ENCODE peak calls at places on chromosomes 1 and 21, in seven cellular contexts. W, S, Z, V, O, I and P are unnamed samples.

GRCh38 chr1:246043556-246043955 is 463.5 kb downstream of the SMYD3 start:
- DNase-seq in V (no peak), O (no peak), W (no peak), I (no peak), S (peak), Z (no peak), P (no peak)

GRCh38 chr1:34753163-34753562 is 1.7 kb upstream of the GJB5 start:
- DNase-seq in V (no peak), Z (no peak), I (no peak), S (no peak), W (no peak), O (no peak), P (no peak)

GRCh38 chr1:165635329-165635728 is 4.3 kb downstream of the MGST3 start:
- DNase-seq in I (no peak), O (no peak), S (peak), W (no peak), Z (no peak), V (no peak), P (no peak)

GRCh38 chr21:28962465-28962864 is 30.2 kb downstream of the LTN1 start:
- DNase-seq in V (no peak), O (no peak), Z (no peak), S (no peak), I (no peak), W (no peak), P (no peak)

GRCh38 chr1:222443566-222443965 is 104.3 kb downstream of the HHIPL2 start:
- DNase-seq in I (no peak), S (no peak), V (no peak), W (no peak), Z (no peak), O (no peak), P (no peak)

GRCh38 chr1:25503551-25504426 is 39.6 kb upstream of the LDLRAP1 start:
- DNase-seq in O (no peak), W (no peak), Z (peak), I (peak), S (no peak), V (peak), P (no peak)

GRCh38 chr1:78667939-78668338 is 18.3 kb downstream of the IFI44 start:
- DNase-seq in I (no peak), S (no peak), Z (no peak), W (no peak), O (no peak), V (no peak), P (no peak)

GRCh38 chr1:79041666-79042065 is 35.1 kb upstream of the ADGRL4 start:
- DNase-seq in W (no peak), V (no peak), Z (no peak), I (no peak), S (no peak), O (no peak), P (no peak)

GRCh38 chr1:212878418-212878817 is 20.3 kb downstream of the FLVCR1 start:
- DNase-seq in I (no peak), W (no peak), S (no peak), O (no peak), V (no peak), Z (no peak), P (no peak)

GRCh38 chr1:37243368-37244082 is 209.2 kb upstream of the GRIK3 start:
- DNase-seq in S (no peak), Z (no peak), W (no peak), O (no peak), V (no peak), I (no peak), P (no peak)

GRCh38 chr1:178283409-178283808 is 189.5 kb downstream of the RASAL2 start:
- DNase-seq in Z (no peak), S (no peak), I (no peak), O (no peak), V (no peak), W (no peak), P (peak)

GRCh38 chr1:163361123-163361934 is 39.6 kb downstream of the NUF2 start:
- DNase-seq in W (no peak), Z (no peak), O (no peak), S (no peak), V (no peak), I (no peak), P (peak)

GRCh38 chr1:151612506-151613274 is 840 bp downstream of the SNX27 start:
- DNase-seq in S (no peak), V (no peak), Z (no peak), O (peak), I (peak), W (peak), P (no peak)

GRCh38 chr1:40312238-40313205 is 4.6 kb downstream of the COL9A2 start:
- DNase-seq in S (no peak), Z (peak), I (no peak), O (no peak), W (no peak), V (no peak), P (no peak)

GRCh38 chr1:200379431-200379755 is 30.4 kb downstream of the ZNF281 start:
- DNase-seq in Z (no peak), S (peak), I (no peak), W (no peak), O (no peak), V (no peak), P (no peak)

GRCh38 chr1:226638001-226638601 is 89.5 kb downstream of the STUM start:
- DNase-seq in Z (no peak), O (no peak), V (no peak), I (no peak), S (no peak), W (peak), P (no peak)

GRCh38 chr1:244653439-244654283 is 735 bp downstream of the DESI2 start:
- DNase-seq in O (no peak), S (no peak), W (no peak), I (no peak), Z (no peak), V (no peak), P (no peak)

GRCh38 chr1:243475966-243476365 is 220.1 kb downstream of the SDCCAG8 start:
- DNase-seq in O (no peak), Z (no peak), S (no peak), V (no peak), I (no peak), W (no peak), P (no peak)

GRCh38 chr1:63486679-63487078 is 36.3 kb downstream of the ITGB3BP start:
- DNase-seq in O (no peak), S (no peak), V (no peak), W (no peak), Z (no peak), I (no peak), P (no peak)

GRCh38 chr1:39683591-39684312 is 7.5 kb downstream of the HPCAL4 start:
- DNase-seq in V (no peak), S (no peak), Z (peak), I (peak), W (peak), O (peak), P (no peak)

GRCh38 chr1:202599669-202600431 is 110.4 kb downstream of the SYT2 start:
- DNase-seq in O (peak), W (peak), Z (no peak), I (no peak), V (peak), S (no peak), P (peak)

GRCh38 chr1:3625151-3625907 is 514 bp downstream of the TPRG1L start:
- DNase-seq in W (peak), I (no peak), Z (peak), V (no peak), S (no peak), O (no peak), P (no peak)

GRCh38 chr1:32681501-32681900 is 21.1 kb downstream of the SYNC start:
- DNase-seq in I (no peak), S (no peak), Z (no peak), O (peak), W (no peak), V (no peak), P (no peak)